ENCODE peak calls at places on chromosomes 2 and 18, in ten cellular contexts. J is stimulated activated CD4-positive, alpha-beta T cell treated with anti-CD3 and anti-CD28 coated beads, Interleukin-12 subunit alpha, Interleukin-12 subunit beta, amount 100 ng/mL, for 48 hours; K is iPS-NIHi11; B is PC-3; G is hippocampal formation; H is hypothalamus; P is astrocyte of the spinal cord; F is AG09319; Y is A172; U is naive thymus-derived CD4-positive, alpha-beta T cell. E is an unnamed sample.

GRCh38 chr18:36672437-36673344 is 156.1 kb downstream of the TPGS2 start:
- DNase-seq in K (no peak), J (no peak), H (no peak), U (no peak), Y (peak), P (peak), G (no peak), F (peak), B (peak), E (no peak)

GRCh38 chr2:64604929-64605550 is 48.7 kb downstream of the SERTAD2 start:
- DNase-seq in J (no peak), Y (no peak), F (no peak), K (no peak), P (peak), U (no peak), B (no peak), G (no peak), H (peak), E (no peak)

GRCh38 chr2:187545238-187545751 is 8.9 kb downstream of the TFPI start:
- DNase-seq in H (no peak), K (no peak), B (peak), U (no peak), P (peak), F (no peak), J (no peak), Y (no peak), G (no peak), E (no peak)

GRCh38 chr18:31943895-31944816 is 1.2 kb upstream of the TRAPPC8 start:
- DNase-seq in J (no peak), Y (no peak), B (no peak), F (no peak), H (no peak), G (no peak), P (no peak), U (no peak), K (no peak), E (no peak)

GRCh38 chr2:233247116-233247515 is 4.4 kb upstream of the ATG16L1 start:
- DNase-seq in K (no peak), Y (no peak), P (no peak), J (no peak), G (no peak), U (no peak), H (no peak), F (no peak), B (peak), E (no peak)

GRCh38 chr18:24539866-24540604 is 79.6 kb downstream of the HRH4 start:
- DNase-seq in G (no peak), Y (no peak), U (no peak), K (no peak), F (no peak), J (no peak), H (no peak), B (no peak), P (no peak), E (no peak)

GRCh38 chr18:26764584-26764983 is 100.9 kb downstream of the AQP4 start:
- DNase-seq in U (no peak), G (no peak), F (no peak), J (no peak), B (peak), P (no peak), Y (no peak), K (no peak), H (no peak), E (no peak)

GRCh38 chr18:65380986-65381385 is 369.8 kb upstream of the CDH7 start:
- DNase-seq in J (no peak), U (no peak), H (no peak), P (no peak), G (no peak), K (no peak), B (no peak), F (no peak), Y (no peak), E (no peak)

GRCh38 chr2:19993731-19994130 is 3.8 kb upstream of the WDR35 start:
- DNase-seq in U (no peak), B (no peak), J (no peak), H (no peak), F (no peak), G (no peak), P (no peak), K (no peak), Y (no peak), E (no peak)

GRCh38 chr2:29065479-29065847 is 8.9 kb downstream of the PCARE start:
- DNase-seq in U (no peak), F (no peak), Y (no peak), K (no peak), J (no peak), B (no peak), G (peak), P (no peak), H (no peak), E (no peak)

GRCh38 chr2:121527009-121527682 is 3.5 kb upstream of the RNU4ATAC start:
- DNase-seq in G (no peak), H (no peak), B (peak), K (no peak), J (peak), U (no peak), P (no peak), F (peak), Y (no peak), E (no peak)

GRCh38 chr2:37665622-37666362 is 5.7 kb downstream of the CDC42EP3 start:
- DNase-seq in P (no peak), B (no peak), U (no peak), H (no peak), Y (no peak), K (no peak), J (no peak), G (no peak), F (no peak), E (no peak)

GRCh38 chr2:109517118-109517889 is 96.5 kb downstream of the SEPTIN10 start:
- DNase-seq in J (no peak), B (no peak), U (no peak), P (no peak), F (no peak), H (no peak), Y (no peak), K (no peak), G (no peak), E (no peak)

GRCh38 chr2:240024766-240025165 is 376 bp downstream of the NDUFA10 start:
- DNase-seq in Y (peak), F (no peak), K (no peak), U (peak), P (no peak), J (peak), H (no peak), B (no peak), G (no peak), E (no peak)

GRCh38 chr2:21422724-21423522 is 299.2 kb downstream of the TDRD15 start:
- DNase-seq in H (no peak), G (no peak), Y (no peak), P (no peak), B (no peak), U (no peak), J (no peak), F (no peak), K (no peak), E (no peak)

GRCh38 chr2:241754042-241754441 is 19.6 kb downstream of the D2HGDH start:
- DNase-seq in F (no peak), Y (no peak), J (no peak), K (no peak), P (no peak), B (no peak), U (no peak), H (no peak), G (no peak), E (no peak)

GRCh38 chr2:119219873-119220272 is 3.8 kb upstream of the STEAP3 start:
- DNase-seq in B (peak), Y (peak), J (no peak), F (no peak), K (no peak), U (no peak), G (no peak), P (peak), H (no peak), E (no peak)

GRCh38 chr2:9744256-9745004 is 98.8 kb upstream of the TAF1B start:
- DNase-seq in H (no peak), F (peak), P (no peak), B (no peak), K (no peak), J (no peak), G (no peak), Y (no peak), U (no peak), E (no peak)

GRCh38 chr2:4175343-4175742 is 472.0 kb downstream of the DCDC2C start:
- DNase-seq in K (no peak), J (no peak), B (no peak), F (no peak), H (no peak), U (no peak), Y (no peak), P (no peak), G (no peak), E (no peak)

GRCh38 chr2:199471443-199472057 is 13.8 kb upstream of the SATB2 start:
- DNase-seq in U (no peak), Y (peak), P (peak), B (peak), K (peak), H (peak), F (no peak), J (no peak), G (peak), E (no peak)

GRCh38 chr2:159840620-159841019 is 42.6 kb upstream of the CD302 start:
- DNase-seq in K (no peak), H (no peak), F (no peak), Y (no peak), U (no peak), P (no peak), G (no peak), J (no peak), B (no peak), E (no peak)

GRCh38 chr2:156189143-156189542 is 143.4 kb downstream of the NR4A2 start:
- DNase-seq in B (no peak), J (no peak), G (no peak), U (no peak), F (no peak), H (no peak), P (no peak), K (no peak), Y (no peak), E (no peak)

GRCh38 chr18:55781481-55781957 is 193.5 kb upstream of the TCF4 start:
- DNase-seq in H (peak), G (peak), K (peak), P (peak), U (no peak), Y (peak), B (peak), J (no peak), F (peak), E (peak)

GRCh38 chr2:148725569-148725968 is 81.0 kb downstream of the EPC2 start:
- DNase-seq in J (no peak), F (no peak), H (no peak), P (no peak), Y (no peak), U (no peak), G (no peak), B (no peak), K (no peak), E (no peak)

GRCh38 chr2:70679244-70679643 is 88.8 kb downstream of the ADD2 start:
- DNase-seq in B (no peak), H (no peak), J (no peak), K (no peak), G (no peak), Y (no peak), P (peak), U (no peak), F (no peak), E (no peak)

GRCh38 chr2:151049746-151050145 is 211.9 kb downstream of the RBM43 start:
- DNase-seq in H (no peak), G (no peak), B (peak), U (no peak), P (peak), K (no peak), F (no peak), J (no peak), Y (peak), E (no peak)

GRCh38 chr2:150626934-150627336 is 139.5 kb upstream of the RND3 start:
- DNase-seq in B (no peak), U (no peak), H (no peak), J (no peak), K (no peak), F (no peak), P (no peak), Y (no peak), G (no peak), E (no peak)

GRCh38 chr2:213766465-213766891 is 482.2 kb downstream of the SPAG16 start:
- DNase-seq in F (no peak), H (no peak), K (no peak), B (no peak), Y (no peak), U (no peak), P (no peak), G (no peak), J (no peak), E (no peak)

GRCh38 chr2:144230452-144231085 is 289.4 kb downstream of the ZEB2 start:
- DNase-seq in B (peak), Y (no peak), J (no peak), F (peak), K (no peak), H (no peak), P (peak), U (no peak), G (no peak), E (no peak)

GRCh38 chr2:220163486-220163885 is 536.1 kb downstream of the SLC4A3 start:
- DNase-seq in U (no peak), B (peak), J (no peak), P (no peak), H (no peak), F (no peak), Y (no peak), G (no peak), K (no peak), E (no peak)

GRCh38 chr2:8086796-8087479 is 594.9 kb upstream of the ID2 start:
- DNase-seq in H (no peak), P (peak), G (no peak), K (no peak), B (peak), F (peak), U (no peak), J (no peak), Y (peak), E (no peak)

E was measured in SK-N-MC.